ENCODE peak calls at places on chromosomes 11 and 22, in seven cellular contexts. One of them, this sample, is unnamed.

GRCh38 chr11:59562292-59562691 is 51.0 kb downstream of the OR4D9 start:
- DNase-seq in CD8-positive, alpha-beta T cell: no peak
- DNase-seq in aorta: no peak
- DNase-seq in pancreas: no peak
- DNase-seq in sigmoid colon: no peak
- DNase-seq in IMR-90: no peak
- DNase-seq in testis: no peak
- DNase-seq in this sample: no peak

GRCh38 chr11:78223320-78223954 is 34.7 kb downstream of the USP35 start:
- DNase-seq in sigmoid colon: no peak
- DNase-seq in CD8-positive, alpha-beta T cell: no peak
- DNase-seq in testis: no peak
- DNase-seq in IMR-90: no peak
- DNase-seq in aorta: no peak
- DNase-seq in pancreas: no peak
- DNase-seq in this sample: no peak

GRCh38 chr22:46934746-46935491 is 172.5 kb downstream of the TBC1D22A start:
- DNase-seq in CD8-positive, alpha-beta T cell: no peak
- DNase-seq in testis: no peak
- DNase-seq in IMR-90: peak; percentile 98
- DNase-seq in aorta: no peak
- DNase-seq in sigmoid colon: no peak
- DNase-seq in pancreas: no peak
- DNase-seq in this sample: no peak

GRCh38 chr11:1102221-1102971 is 27.7 kb downstream of the MUC2 start:
- DNase-seq in testis: no peak
- DNase-seq in IMR-90: no peak
- DNase-seq in aorta: peak; percentile 33
- DNase-seq in sigmoid colon: no peak
- DNase-seq in pancreas: peak; percentile 45
- DNase-seq in CD8-positive, alpha-beta T cell: no peak
- DNase-seq in this sample: no peak

GRCh38 chr11:16815047-16815767 is 76.8 kb downstream of the C11orf58 start:
- DNase-seq in pancreas: peak; percentile 74
- DNase-seq in testis: peak; percentile 51
- DNase-seq in aorta: peak; percentile 83
- DNase-seq in IMR-90: peak; percentile 27
- DNase-seq in sigmoid colon: peak; percentile 86
- DNase-seq in CD8-positive, alpha-beta T cell: no peak
- DNase-seq in this sample: no peak

GRCh38 chr22:32583921-32584335 is 109.3 kb downstream of the FBXO7 start:
- DNase-seq in IMR-90: peak; percentile 40
- DNase-seq in sigmoid colon: peak; percentile 9
- DNase-seq in pancreas: no peak
- DNase-seq in testis: no peak
- DNase-seq in CD8-positive, alpha-beta T cell: no peak
- DNase-seq in aorta: no peak
- DNase-seq in this sample: no peak

GRCh38 chr11:44992181-44992582 is 41.5 kb upstream of the TP53I11 start:
- DNase-seq in pancreas: no peak
- DNase-seq in IMR-90: no peak
- DNase-seq in aorta: peak; percentile 39
- DNase-seq in sigmoid colon: peak; percentile 54
- DNase-seq in testis: no peak
- DNase-seq in CD8-positive, alpha-beta T cell: no peak
- DNase-seq in this sample: no peak

GRCh38 chr11:12330491-12331231 is 46.7 kb upstream of the PARVA start:
- DNase-seq in testis: no peak
- DNase-seq in aorta: no peak
- DNase-seq in IMR-90: peak; percentile 7
- DNase-seq in pancreas: no peak
- DNase-seq in sigmoid colon: no peak
- DNase-seq in CD8-positive, alpha-beta T cell: no peak
- DNase-seq in this sample: no peak

GRCh38 chr11:65445604-65446445 is 23.2 kb downstream of the NEAT1 start:
- DNase-seq in CD8-positive, alpha-beta T cell: no peak
- DNase-seq in aorta: no peak
- DNase-seq in testis: no peak
- DNase-seq in pancreas: peak; percentile 57
- DNase-seq in sigmoid colon: peak; percentile 76
- DNase-seq in IMR-90: peak; percentile 37
- DNase-seq in this sample: no peak

GRCh38 chr11:6538456-6538855 is 41.4 kb downstream of the DNHD1 start:
- DNase-seq in aorta: no peak
- DNase-seq in pancreas: no peak
- DNase-seq in sigmoid colon: no peak
- DNase-seq in testis: no peak
- DNase-seq in CD8-positive, alpha-beta T cell: no peak
- DNase-seq in IMR-90: no peak
- DNase-seq in this sample: no peak

GRCh38 chr11:105856954-105857353 is 165.1 kb downstream of the MSANTD4 start:
- DNase-seq in testis: no peak
- DNase-seq in CD8-positive, alpha-beta T cell: no peak
- DNase-seq in IMR-90: no peak
- DNase-seq in pancreas: no peak
- DNase-seq in sigmoid colon: no peak
- DNase-seq in aorta: no peak
- DNase-seq in this sample: no peak

GRCh38 chr11:44568706-44569473 is 3.4 kb downstream of the CD82 start:
- DNase-seq in CD8-positive, alpha-beta T cell: peak; percentile 78
- DNase-seq in pancreas: no peak
- DNase-seq in sigmoid colon: peak; percentile 84
- DNase-seq in aorta: peak; percentile 93
- DNase-seq in IMR-90: peak; percentile 98
- DNase-seq in testis: peak; percentile 52
- DNase-seq in this sample: peak; percentile 87

GRCh38 chr11:80686889-80687288 is 1246.1 kb upstream of the TENM4 start:
- DNase-seq in aorta: no peak
- DNase-seq in pancreas: no peak
- DNase-seq in IMR-90: no peak
- DNase-seq in testis: no peak
- DNase-seq in sigmoid colon: no peak
- DNase-seq in CD8-positive, alpha-beta T cell: no peak
- DNase-seq in this sample: no peak

GRCh38 chr11:92277871-92278270 is 53.3 kb downstream of the FAT3 start:
- DNase-seq in CD8-positive, alpha-beta T cell: no peak
- DNase-seq in IMR-90: no peak
- DNase-seq in sigmoid colon: no peak
- DNase-seq in pancreas: no peak
- DNase-seq in testis: no peak
- DNase-seq in aorta: no peak
- DNase-seq in this sample: no peak

GRCh38 chr11:18540207-18541009 is 13.7 kb upstream of the TSG101 start:
- DNase-seq in pancreas: no peak
- DNase-seq in IMR-90: peak; percentile 25
- DNase-seq in testis: no peak
- DNase-seq in sigmoid colon: no peak
- DNase-seq in aorta: no peak
- DNase-seq in CD8-positive, alpha-beta T cell: no peak
- DNase-seq in this sample: no peak

GRCh38 chr11:38814670-38815069 is 2216.6 kb upstream of the RAG2 start:
- DNase-seq in sigmoid colon: no peak
- DNase-seq in testis: no peak
- DNase-seq in IMR-90: peak; percentile 58
- DNase-seq in pancreas: no peak
- DNase-seq in CD8-positive, alpha-beta T cell: no peak
- DNase-seq in aorta: no peak
- DNase-seq in this sample: no peak

GRCh38 chr11:45187375-45187774 is 40.9 kb downstream of the PRDM11 start:
- DNase-seq in aorta: no peak
- DNase-seq in CD8-positive, alpha-beta T cell: no peak
- DNase-seq in IMR-90: no peak
- DNase-seq in sigmoid colon: peak; percentile 52
- DNase-seq in testis: no peak
- DNase-seq in pancreas: no peak
- DNase-seq in this sample: no peak

GRCh38 chr11:27914080-27914479 is 193.9 kb downstream of the KIF18A start:
- DNase-seq in CD8-positive, alpha-beta T cell: no peak
- DNase-seq in testis: no peak
- DNase-seq in pancreas: no peak
- DNase-seq in IMR-90: peak; percentile 67
- DNase-seq in sigmoid colon: no peak
- DNase-seq in aorta: no peak
- DNase-seq in this sample: no peak

GRCh38 chr11:106601637-106602297 is 416.5 kb downstream of the GUCY1A2 start:
- DNase-seq in sigmoid colon: no peak
- DNase-seq in CD8-positive, alpha-beta T cell: no peak
- DNase-seq in aorta: no peak
- DNase-seq in IMR-90: no peak
- DNase-seq in pancreas: no peak
- DNase-seq in testis: no peak
- DNase-seq in this sample: no peak

GRCh38 chr11:115462004-115462541 is 42.1 kb downstream of the CADM1 start:
- DNase-seq in pancreas: no peak
- DNase-seq in aorta: no peak
- DNase-seq in IMR-90: peak; percentile 0
- DNase-seq in sigmoid colon: no peak
- DNase-seq in testis: peak; percentile 75
- DNase-seq in CD8-positive, alpha-beta T cell: no peak
- DNase-seq in this sample: no peak

GRCh38 chr11:69563946-69564780 is 76.8 kb upstream of the CCND1 start:
- DNase-seq in pancreas: no peak
- DNase-seq in IMR-90: peak; percentile 30
- DNase-seq in aorta: no peak
- DNase-seq in testis: no peak
- DNase-seq in sigmoid colon: peak; percentile 35
- DNase-seq in CD8-positive, alpha-beta T cell: no peak
- DNase-seq in this sample: no peak

GRCh38 chr11:2743427-2744110 is 43.8 kb upstream of the KCNQ1OT1 start:
- DNase-seq in aorta: peak; percentile 21
- DNase-seq in pancreas: peak; percentile 35
- DNase-seq in IMR-90: no peak
- DNase-seq in testis: no peak
- DNase-seq in sigmoid colon: no peak
- DNase-seq in CD8-positive, alpha-beta T cell: no peak
- DNase-seq in this sample: no peak

GRCh38 chr22:46031965-46032851 is 55.2 kb upstream of the WNT7B start:
- DNase-seq in CD8-positive, alpha-beta T cell: no peak
- DNase-seq in IMR-90: no peak
- DNase-seq in sigmoid colon: peak; percentile 62
- DNase-seq in testis: no peak
- DNase-seq in aorta: no peak
- DNase-seq in pancreas: peak; percentile 47
- DNase-seq in this sample: no peak

DNA sequence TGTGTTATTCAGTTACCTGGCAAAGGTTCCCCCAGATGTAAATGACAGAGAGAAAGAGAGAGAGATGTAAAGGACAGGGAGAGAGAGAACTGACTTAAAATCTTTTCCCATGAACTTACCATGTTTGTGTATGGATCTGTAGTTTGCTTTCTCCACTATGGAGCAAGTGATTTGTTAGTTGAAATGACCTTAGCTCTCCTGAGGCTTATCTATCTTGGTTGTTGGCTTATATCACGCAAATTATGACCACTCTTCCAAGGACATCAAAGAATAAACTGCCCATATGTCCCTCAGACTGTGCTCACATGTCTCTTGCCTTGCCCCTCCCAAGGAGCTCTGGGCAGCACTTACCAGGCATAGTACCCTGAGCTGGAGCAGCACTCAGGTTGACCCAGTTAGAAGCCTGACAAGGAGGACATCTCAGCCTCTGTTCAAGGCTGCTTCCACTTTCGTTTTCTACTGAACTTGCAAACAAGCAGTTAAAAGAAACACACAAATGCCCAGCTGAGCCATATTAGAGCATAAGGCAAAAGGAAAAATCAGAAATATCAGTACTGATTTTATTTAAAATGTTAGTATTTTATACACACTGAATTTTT is 95.2 kb upstream of the RCN1 start:
- DNase-seq in CD8-positive, alpha-beta T cell: peak; percentile 2
- DNase-seq in sigmoid colon: no peak
- DNase-seq in testis: no peak
- DNase-seq in pancreas: no peak
- DNase-seq in IMR-90: peak; percentile 19
- DNase-seq in aorta: no peak
- DNase-seq in this sample: peak; percentile 27
- H3K4me3 ChIP-seq in CD8-positive, alpha-beta T cell: no peak overlapping the region
- H3K4me3 ChIP-seq in sigmoid colon: no peak overlapping the region
- H3K4me3 ChIP-seq in testis: no peak overlapping the region
- H3K4me3 ChIP-seq in pancreas: no peak overlapping the region
- H3K4me3 ChIP-seq in IMR-90: peak overlapping the region; percentile 46
- H3K4me3 ChIP-seq in aorta: no peak overlapping the region
- H3K4me3 ChIP-seq in this sample: no peak overlapping the region

GRCh38 chr22:20798218-20798617 is 24.3 kb downstream of the SERPIND1 start:
- DNase-seq in aorta: no peak
- DNase-seq in sigmoid colon: no peak
- DNase-seq in pancreas: no peak
- DNase-seq in IMR-90: no peak
- DNase-seq in CD8-positive, alpha-beta T cell: no peak
- DNase-seq in testis: no peak
- DNase-seq in this sample: no peak

GRCh38 chr22:20795014-20795413 is 21.1 kb downstream of the SERPIND1 start:
- DNase-seq in sigmoid colon: no peak
- DNase-seq in IMR-90: no peak
- DNase-seq in testis: no peak
- DNase-seq in CD8-positive, alpha-beta T cell: no peak
- DNase-seq in aorta: no peak
- DNase-seq in pancreas: no peak
- DNase-seq in this sample: no peak

GRCh38 chr22:20794132-20794990 is 20.4 kb downstream of the SERPIND1 start:
- DNase-seq in CD8-positive, alpha-beta T cell: no peak
- DNase-seq in sigmoid colon: no peak
- DNase-seq in testis: no peak
- DNase-seq in pancreas: no peak
- DNase-seq in IMR-90: no peak
- DNase-seq in aorta: no peak
- DNase-seq in this sample: no peak

GRCh38 chr22:20798974-20799373 is 25.1 kb downstream of the SERPIND1 start:
- DNase-seq in aorta: no peak
- DNase-seq in CD8-positive, alpha-beta T cell: no peak
- DNase-seq in testis: no peak
- DNase-seq in IMR-90: no peak
- DNase-seq in sigmoid colon: no peak
- DNase-seq in pancreas: no peak
- DNase-seq in this sample: no peak

GRCh38 chr22:20796731-20797130 is 22.8 kb downstream of the SERPIND1 start:
- DNase-seq in testis: no peak
- DNase-seq in aorta: no peak
- DNase-seq in pancreas: no peak
- DNase-seq in CD8-positive, alpha-beta T cell: no peak
- DNase-seq in IMR-90: no peak
- DNase-seq in sigmoid colon: no peak
- DNase-seq in this sample: no peak
- H3K36me3 ChIP-seq in testis: no peaks in the 10 kb centered on the region
- H3K36me3 ChIP-seq in aorta: peaks cover 18% of the 10 kb centered on the region
- H3K36me3 ChIP-seq in pancreas: no peaks in the 10 kb centered on the region
- H3K36me3 ChIP-seq in CD8-positive, alpha-beta T cell: peaks cover 75% of the 10 kb centered on the region
- H3K36me3 ChIP-seq in IMR-90: peaks cover 52% of the 10 kb centered on the region
- H3K36me3 ChIP-seq in sigmoid colon: peaks cover 46% of the 10 kb centered on the region
- H3K36me3 ChIP-seq in this sample: peaks cover 56% of the 10 kb centered on the region

GRCh38 chr11:128704517-128704916 is 10.6 kb downstream of the FLI1 start:
- DNase-seq in pancreas: no peak
- DNase-seq in sigmoid colon: no peak
- DNase-seq in aorta: no peak
- DNase-seq in CD8-positive, alpha-beta T cell: no peak
- DNase-seq in IMR-90: no peak
- DNase-seq in testis: no peak
- DNase-seq in this sample: no peak
- H3K4me3 ChIP-seq in pancreas: no peak overlapping the region
- H3K4me3 ChIP-seq in sigmoid colon: no peak overlapping the region
- H3K4me3 ChIP-seq in aorta: no peak overlapping the region
- H3K4me3 ChIP-seq in CD8-positive, alpha-beta T cell: no peak overlapping the region
- H3K4me3 ChIP-seq in IMR-90: no peak overlapping the region
- H3K4me3 ChIP-seq in testis: no peak overlapping the region
- H3K4me3 ChIP-seq in this sample: no peak overlapping the region

GRCh38 chr11:118657709-118658108 is 21.7 kb downstream of the TREH start:
- DNase-seq in testis: no peak
- DNase-seq in CD8-positive, alpha-beta T cell: no peak
- DNase-seq in pancreas: no peak
- DNase-seq in sigmoid colon: no peak
- DNase-seq in IMR-90: no peak
- DNase-seq in aorta: no peak
- DNase-seq in this sample: no peak
- H3K36me3 ChIP-seq in testis: no peaks in the 10 kb centered on the region
- H3K36me3 ChIP-seq in CD8-positive, alpha-beta T cell: no peaks in the 10 kb centered on the region
- H3K36me3 ChIP-seq in pancreas: no peaks in the 10 kb centered on the region
- H3K36me3 ChIP-seq in sigmoid colon: peaks cover 26% of the 10 kb centered on the region
- H3K36me3 ChIP-seq in IMR-90: peaks cover 43% of the 10 kb centered on the region
- H3K36me3 ChIP-seq in aorta: peaks cover 7% of the 10 kb centered on the region
- H3K36me3 ChIP-seq in this sample: no peaks in the 10 kb centered on the region